ENCODE peak calls at places on chromosome 7, in four cellular contexts. K is right cardiac atrium, S is PC-3, R is endodermal cell. N is an unnamed sample.

GRCh38 chr7:116236020-116236630 is 25.8 kb downstream of the TES start:
- DNase-seq in S (peak; percentile 70), R (no peak), K (peak; percentile 63), N (no peak)

GRCh38 chr7:85480666-85481065 is 293.8 kb upstream of the SEMA3D start:
- DNase-seq in R (no peak), K (no peak), S (no peak), N (no peak)

GRCh38 chr7:80851896-80852476 is 66.9 kb downstream of the SEMA3C start:
- DNase-seq in K (no peak), S (peak; percentile 68), R (no peak), N (no peak)

GRCh38 chr7:44046321-44047061 is 2.0 kb downstream of the DBNL start:
- DNase-seq in S (no peak), K (no peak), R (peak; percentile 13), N (peak; percentile 19)

GRCh38 chr7:156614434-156615264 is 25.9 kb upstream of the RNF32 start:
- DNase-seq in K (no peak), S (no peak), R (no peak), N (no peak)

GRCh38 chr7:100585511-100586265 is at the start of gene LRCH4:
- DNase-seq in S (peak; percentile 57), R (peak; percentile 89), K (no peak), N (peak; percentile 74)

GRCh38 chr7:105306160-105306784 is 82.4 kb downstream of the SRPK2 start:
- DNase-seq in K (no peak), R (no peak), S (no peak), N (no peak)

GRCh38 chr7:146115665-146116451 is 743 bp upstream of the CNTNAP2 start:
- DNase-seq in K (peak; percentile 89), S (peak; percentile 46), R (peak; percentile 98), N (peak; percentile 48)

GRCh38 chr7:151665363-151665762 is 145.7 kb upstream of the RHEB start:
- DNase-seq in S (no peak), R (no peak), K (peak; percentile 94), N (no peak)

GRCh38 chr7:137395425-137395824 is 51.9 kb upstream of the PTN start:
- DNase-seq in K (peak; percentile 52), S (no peak), R (no peak), N (no peak)

GRCh38 chr7:90605055-90605454 is 8.9 kb downstream of the CDK14 start:
- DNase-seq in K (no peak), S (no peak), R (no peak), N (no peak)

GRCh38 chr7:96316949-96317348 is 4.9 kb downstream of the SLC25A13 start:
- DNase-seq in K (no peak), S (peak; percentile 41), R (peak; percentile 78), N (no peak)

GRCh38 chr7:137609500-137609899 is 237.3 kb downstream of the DGKI start:
- DNase-seq in K (peak; percentile 35), S (no peak), R (no peak), N (no peak)

GRCh38 chr7:27345964-27346363 is 103.4 kb downstream of the EVX1 start:
- DNase-seq in S (no peak), K (no peak), R (no peak), N (no peak)

GRCh38 chr7:3240826-3241430 is 60.1 kb upstream of the SDK1 start:
- DNase-seq in S (no peak), R (no peak), K (no peak), N (no peak)

GRCh38 chr7:70717553-70718248 is 414.2 kb upstream of the GALNT17 start:
- DNase-seq in S (no peak), K (no peak), R (no peak), N (no peak)

DNA sequence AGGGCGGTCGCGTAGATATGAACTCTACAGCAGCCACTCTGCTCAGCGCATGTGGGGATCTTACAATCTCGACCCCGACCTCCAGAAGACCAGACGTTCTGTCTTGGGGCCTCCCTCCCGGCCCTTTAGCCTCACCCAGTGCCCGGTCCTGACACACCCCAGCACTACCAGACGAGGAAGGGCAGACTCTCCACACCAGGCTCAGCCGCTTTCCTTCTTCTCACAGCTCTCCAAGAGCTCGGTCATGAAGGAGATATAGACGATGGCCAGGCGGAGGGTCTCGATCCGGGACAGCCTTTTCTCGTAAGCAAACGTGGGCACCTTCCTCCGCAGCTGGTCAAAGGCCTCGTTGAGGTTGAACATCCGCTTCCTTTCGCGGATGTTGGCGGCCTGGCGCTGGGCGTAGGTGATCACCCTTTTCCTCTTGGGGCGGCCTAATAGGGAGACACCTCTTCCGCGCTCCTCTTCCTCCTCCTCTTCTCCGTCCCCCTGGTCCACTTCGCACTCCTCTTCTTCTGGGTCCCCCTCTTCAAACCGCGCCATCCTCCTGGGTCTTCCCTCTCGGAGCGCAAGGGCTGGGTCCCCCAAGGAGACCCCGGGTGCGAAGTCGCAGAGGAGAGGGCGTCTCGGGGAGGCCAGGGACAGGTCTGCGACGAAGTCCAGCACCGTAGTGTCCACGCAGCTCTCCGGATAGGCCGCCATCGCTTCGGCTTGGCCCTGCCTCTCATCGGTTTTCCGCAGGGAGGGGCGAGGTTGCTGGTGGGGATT is at the start of gene FERD3L:
- DNase-seq in S (no peak), K (peak; percentile 26), R (peak; percentile 65), N (peak; percentile 41)
- H3K4me3 ChIP-seq in S (no peak within 1 kb of the TSS), K (peak within 1 kb of the TSS; percentile 45), R (peak within 1 kb of the TSS; percentile 79), N (peak within 1 kb of the TSS; percentile 13)

DNA sequence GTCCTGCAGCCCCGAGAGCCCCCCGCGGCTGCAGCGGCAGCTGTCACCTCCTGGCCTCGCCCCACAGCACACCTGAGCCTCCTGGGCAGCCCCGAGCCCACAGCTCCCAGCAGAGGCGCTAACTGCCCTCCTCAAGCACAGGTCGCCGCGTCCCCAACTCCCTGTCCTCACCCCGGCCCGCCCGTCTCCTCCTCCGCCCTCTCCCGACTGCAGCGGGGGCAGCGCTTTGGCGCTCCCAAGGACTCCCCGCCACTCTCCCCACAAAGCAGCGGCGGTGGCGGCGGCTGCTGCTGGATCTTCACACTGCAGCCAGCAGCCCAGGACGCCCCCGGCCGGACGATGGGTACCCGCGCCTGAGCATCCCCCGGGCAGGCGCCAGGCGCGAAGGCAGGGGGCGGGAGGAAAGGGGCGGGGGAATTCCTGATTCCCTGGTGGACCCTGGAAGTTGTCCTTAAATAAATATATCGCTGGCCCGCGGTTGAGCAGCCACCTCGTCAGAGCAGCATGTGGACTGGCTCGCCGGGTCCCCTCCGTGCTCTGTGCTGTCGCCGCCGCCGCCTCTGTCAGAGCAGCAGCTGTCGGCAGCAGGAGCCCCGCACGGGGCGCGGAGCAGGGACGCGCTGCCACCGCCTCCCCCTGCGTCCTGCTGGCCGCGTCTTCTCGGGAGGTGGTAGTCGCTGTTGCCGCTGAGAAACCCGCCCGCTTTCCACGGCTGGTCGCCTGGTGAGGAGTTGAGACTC is at the start of gene ZNF804B:
- DNase-seq in K (peak; percentile 75), R (peak; percentile 89), S (no peak), N (peak; percentile 42)
- H3K4me3 ChIP-seq in K (peak within 1 kb of the TSS; percentile 51), R (peak within 1 kb of the TSS; percentile 76), S (peak within 1 kb of the TSS; percentile 13), N (peak within 1 kb of the TSS; percentile 37)

GRCh38 chr7:120718361-120718760 is 139.6 kb downstream of the TSPAN12 start:
- DNase-seq in S (no peak), R (no peak), K (no peak), N (no peak)
- H3K4me3 ChIP-seq in S (no peak overlapping the region), R (no peak overlapping the region), K (no peak overlapping the region), N (no peak overlapping the region)

DNA sequence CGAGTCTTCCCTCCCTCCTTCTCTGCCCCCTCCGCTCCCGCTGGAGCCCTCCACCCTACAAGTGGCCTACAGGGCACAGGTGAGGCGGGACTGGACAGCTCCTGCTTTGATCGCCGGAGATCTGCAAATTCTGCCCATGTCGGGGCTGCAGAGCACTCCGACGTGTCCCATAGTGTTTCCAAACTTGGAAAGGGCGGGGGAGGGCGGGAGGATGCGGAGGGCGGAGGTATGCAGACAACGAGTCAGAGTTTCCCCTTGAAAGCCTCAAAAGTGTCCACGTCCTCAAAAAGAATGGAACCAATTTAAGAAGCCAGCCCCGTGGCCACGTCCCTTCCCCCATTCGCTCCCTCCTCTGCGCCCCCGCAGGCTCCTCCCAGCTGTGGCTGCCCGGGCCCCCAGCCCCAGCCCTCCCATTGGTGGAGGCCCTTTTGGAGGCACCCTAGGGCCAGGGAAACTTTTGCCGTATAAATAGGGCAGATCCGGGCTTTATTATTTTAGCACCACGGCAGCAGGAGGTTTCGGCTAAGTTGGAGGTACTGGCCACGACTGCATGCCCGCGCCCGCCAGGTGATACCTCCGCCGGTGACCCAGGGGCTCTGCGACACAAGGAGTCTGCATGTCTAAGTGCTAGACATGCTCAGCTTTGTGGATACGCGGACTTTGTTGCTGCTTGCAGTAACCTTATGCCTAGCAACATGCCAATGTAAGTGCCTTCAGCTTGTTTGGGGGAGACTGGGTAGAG is at the start of gene COL1A2:
- DNase-seq in S (peak; percentile 7), R (peak; percentile 90), K (peak; percentile 93), N (peak; percentile 82)
- H3K4me3 ChIP-seq in S (no peak within 1 kb of the TSS), R (peak within 1 kb of the TSS; percentile 72), K (peak within 1 kb of the TSS; percentile 64), N (peak within 1 kb of the TSS; percentile 56)

GRCh38 chr7:50502947-50503346 is 52.8 kb upstream of the FIGNL1 start:
- DNase-seq in K (peak; percentile 56), R (no peak), S (no peak), N (peak; percentile 80)

GRCh38 chr7:50499092-50499491 is 48.9 kb upstream of the FIGNL1 start:
- DNase-seq in R (no peak), S (no peak), K (no peak), N (no peak)

GRCh38 chr7:50505553-50505952 is 55.4 kb upstream of the FIGNL1 start:
- DNase-seq in S (no peak), R (no peak), K (no peak), N (no peak)

GRCh38 chr7:50504646-50505546 is 54.7 kb upstream of the FIGNL1 start:
- DNase-seq in R (no peak), K (no peak), S (no peak), N (peak; percentile 66)

DNA sequence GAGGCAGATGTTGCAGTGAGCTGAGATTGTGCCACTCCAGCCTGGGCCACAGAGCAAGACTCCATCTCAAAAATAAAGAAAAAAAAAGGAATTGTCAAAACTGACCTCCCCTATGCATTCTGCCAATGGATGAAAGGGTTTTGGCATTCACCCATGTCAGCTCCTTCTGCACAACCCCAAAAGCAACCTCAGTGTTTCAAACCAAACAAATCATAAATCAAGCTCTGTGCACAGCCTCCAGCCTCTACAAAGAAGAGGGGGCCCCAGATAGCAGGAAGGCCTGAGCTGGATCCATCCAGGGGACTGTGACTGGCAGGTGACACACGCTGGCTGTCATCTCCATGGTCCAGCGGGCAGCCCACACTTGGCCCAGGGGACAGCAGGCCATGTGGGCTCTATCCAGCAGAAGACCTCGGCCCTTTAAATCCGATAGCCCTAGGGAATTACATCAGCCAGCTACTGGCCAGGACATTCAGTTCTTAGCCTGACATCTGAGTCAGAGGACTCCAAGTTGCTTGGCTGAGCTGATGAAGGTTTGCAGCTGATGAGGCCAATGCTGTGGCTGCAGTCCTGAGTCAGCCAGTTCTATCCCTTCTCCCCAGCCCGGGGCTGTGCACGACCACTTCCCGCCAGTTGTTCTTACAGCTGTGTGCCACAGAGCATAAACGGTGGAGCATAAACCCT is 52.0 kb upstream of the FIGNL1 start:
- DNase-seq in R (no peak), S (peak; percentile 47), K (peak; percentile 89), N (peak; percentile 88)
- H3K4me3 ChIP-seq in R (no peak overlapping the region), S (no peak overlapping the region), K (no peak overlapping the region), N (peak overlapping the region; percentile 5)

DNA sequence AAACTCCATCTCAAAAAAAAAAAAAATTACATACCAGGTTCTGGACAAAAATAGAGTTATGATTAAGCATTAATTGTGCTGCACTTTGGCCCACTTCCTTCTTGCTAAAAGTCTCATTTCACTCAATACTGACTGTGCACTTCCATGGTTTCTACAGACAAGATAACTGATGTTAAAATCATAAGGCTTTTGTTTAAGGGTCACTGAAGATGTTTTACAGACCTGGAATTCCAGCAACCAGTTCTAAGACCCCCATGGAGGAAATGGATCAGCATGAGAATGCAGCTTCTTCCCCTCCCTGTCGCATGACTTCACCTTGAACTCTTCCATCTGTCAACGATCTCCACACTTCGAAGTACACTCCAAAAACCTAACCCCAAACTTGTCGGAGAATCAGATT is 1191.8 kb upstream of the AUTS2 start:
- DNase-seq in S (no peak), R (no peak), K (no peak), N (no peak)
- H3K4me3 ChIP-seq in S (no peak overlapping the region), R (no peak overlapping the region), K (no peak overlapping the region), N (no peak overlapping the region)